ENCODE peak calls at places on chromosomes 7 and 10, in four cellular contexts. A, P, U and X are unnamed samples.

GRCh38 chr10:1019362-1019761 is 6.3 kb downstream of the IDI2 start:
- DNase-seq in P (no peak), A (no peak), U (no peak), X (no peak)

GRCh38 chr7:157577796-157578339 is 241.1 kb downstream of the DNAJB6 start:
- DNase-seq in P (no peak), A (no peak), U (no peak), X (no peak)

GRCh38 chr10:59651902-59652301 is 57.7 kb downstream of the SLC16A9 start:
- DNase-seq in P (no peak), U (no peak), A (no peak), X (no peak)

GRCh38 chr10:8044908-8045727 is 9.4 kb upstream of the GATA3 start:
- DNase-seq in A (no peak), P (no peak), U (no peak), X (no peak)

GRCh38 chr7:46969303-46970130 is 612.4 kb downstream of the TNS3 start:
- DNase-seq in P (no peak), A (no peak), U (peak), X (peak)

GRCh38 chr7:55532150-55532917 is 40.0 kb downstream of the VOPP1 start:
- DNase-seq in P (no peak), U (no peak), A (no peak), X (no peak)

GRCh38 chr7:115984105-115984504 is 46.5 kb downstream of the TFEC start:
- DNase-seq in A (no peak), P (no peak), U (peak), X (peak)

GRCh38 chr7:118060692-118061091 is 123.3 kb upstream of the LSM8 start:
- DNase-seq in U (no peak), A (no peak), P (no peak), X (no peak)

GRCh38 chr7:13627455-13627854 is 362.0 kb downstream of the ETV1 start:
- DNase-seq in A (no peak), U (no peak), P (no peak), X (no peak)

GRCh38 chr10:13656337-13657183 is 69.8 kb downstream of the PRPF18 start:
- DNase-seq in P (no peak), A (no peak), U (no peak), X (no peak)

GRCh38 chr10:99534939-99535763 is 2.4 kb downstream of the NKX2-3 start:
- DNase-seq in P (no peak), U (no peak), A (no peak), X (peak)

GRCh38 chr7:38428040-38428439 is 154.6 kb upstream of the TARP start:
- DNase-seq in A (no peak), U (peak), P (no peak), X (peak)

GRCh38 chr7:112744818-112745217 is 45.4 kb downstream of the TMEM168 start:
- DNase-seq in U (no peak), P (no peak), A (no peak), X (peak)

GRCh38 chr10:92387289-92387940 is 96.4 kb downstream of the MARCHF5 start:
- DNase-seq in U (peak), A (no peak), P (no peak), X (peak)

GRCh38 chr7:46291601-46292150 is 370.6 kb upstream of the IGFBP3 start:
- DNase-seq in A (no peak), P (no peak), U (peak), X (peak)

GRCh38 chr7:99083068-99083651 is 60.7 kb downstream of the SMURF1 start:
- DNase-seq in A (no peak), P (no peak), U (peak), X (peak)

GRCh38 chr7:30840176-30841024 is 69.2 kb downstream of the MINDY4 start:
- DNase-seq in A (no peak), P (no peak), U (no peak), X (no peak)

GRCh38 chr10:22253578-22253882 is 35.7 kb upstream of the EBLN1 start:
- DNase-seq in P (peak), U (no peak), A (no peak), X (no peak)

GRCh38 chr7:20199015-20199737 is 18.0 kb downstream of the MACC1 start:
- DNase-seq in A (no peak), U (peak), P (peak), X (peak)

DNA sequence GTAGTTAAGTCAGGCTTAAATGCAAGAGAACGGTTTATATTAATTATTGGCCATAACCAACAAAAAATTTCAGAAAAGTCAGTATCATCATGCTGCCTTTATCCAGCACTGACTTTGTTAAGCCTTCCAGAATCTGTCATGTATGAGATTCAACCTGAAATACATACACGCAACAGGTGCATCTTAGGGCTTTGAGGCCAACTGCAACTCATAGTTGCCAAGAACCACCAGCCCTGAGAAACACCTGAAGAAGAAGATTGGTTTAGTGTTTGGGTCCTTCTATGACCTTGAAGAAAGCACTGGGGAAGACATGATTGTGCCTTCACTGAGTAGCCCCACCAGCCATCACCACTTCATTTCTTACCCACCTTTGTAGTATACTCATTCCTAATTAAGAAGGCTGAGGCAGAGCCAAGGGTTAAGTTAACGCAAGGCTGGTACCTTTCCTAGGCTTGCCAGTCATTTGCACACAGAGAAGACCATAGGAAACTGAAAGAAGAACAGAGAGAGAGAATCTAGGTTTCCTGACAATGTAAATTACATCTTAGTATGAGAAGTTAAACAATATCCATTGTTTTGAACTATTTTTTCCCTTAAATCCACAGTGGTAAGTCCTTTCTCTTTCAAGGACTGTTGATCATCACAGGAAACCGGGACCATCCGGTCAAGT is 200.1 kb upstream of the PRKCQ start:
- DNase-seq in U (no peak), A (no peak), P (no peak), X (no peak)
- H3K4me3 ChIP-seq in U (no peak), A (no peak), P (no peak), X (no peak)

GRCh38 chr10:23438547-23439451 is at the start of gene OTUD1:
- DNase-seq in U (peak), A (peak), P (peak), X (peak)
- TF ChIP-seq CTCF in U (peak), A (peak), P (no peak), X (no peak)

GRCh38 chr10:114077815-114078219 is 34.2 kb downstream of the ADRB1 start:
- DNase-seq in A (no peak), P (no peak), U (no peak), X (no peak)
- H3K4me3 ChIP-seq in A (no peak), P (no peak), U (no peak), X (no peak)

GRCh38 chr7:50792342-50793114 is 9.8 kb upstream of the GRB10 start:
- DNase-seq in U (peak), P (peak), A (no peak), X (peak)
- TF ChIP-seq CTCF in U (no peak), P (no peak), A (no peak), X (no peak)

GRCh38 chr10:100747826-100748231 is 2.4 kb downstream of the PAX2 start:
- DNase-seq in A (no peak), U (no peak), P (no peak), X (no peak)
- H3K4me3 ChIP-seq in A (peak), U (no peak), P (peak), X (no peak)

DNA sequence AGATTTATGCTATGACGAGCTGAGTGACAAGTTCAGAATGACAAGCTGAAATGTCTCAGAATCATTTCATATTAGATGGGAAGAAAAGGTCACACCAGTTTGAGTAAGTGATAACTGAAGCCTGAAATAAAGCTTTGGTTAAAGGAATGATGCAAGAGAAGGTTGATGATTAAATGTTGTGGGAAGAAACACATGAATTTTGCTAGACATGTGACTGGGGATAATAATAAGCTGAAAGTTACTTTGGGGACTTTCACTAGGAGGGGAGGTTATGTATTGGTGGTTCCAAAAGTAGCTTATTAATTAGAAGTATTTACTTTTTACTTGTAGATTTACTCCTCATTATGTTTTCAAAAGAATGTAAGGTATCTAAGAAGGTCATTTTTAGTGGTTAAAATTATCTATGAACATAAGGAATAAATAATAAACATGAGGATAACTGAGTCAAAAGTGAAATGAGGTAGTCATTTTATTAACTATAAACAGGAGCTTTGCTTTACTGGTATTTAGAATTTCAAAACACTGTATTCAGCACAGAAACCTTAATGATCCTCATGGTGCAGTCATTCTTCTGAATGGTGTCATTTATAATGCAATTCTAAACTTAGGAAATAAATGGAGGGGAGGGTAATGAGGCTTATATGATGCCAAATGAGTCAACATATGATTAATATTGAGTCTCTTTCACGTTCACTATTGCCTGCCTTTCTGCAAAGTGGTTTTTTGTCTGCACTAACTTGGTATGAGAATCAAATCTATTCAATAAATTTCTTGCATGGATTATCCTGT is 63.6 kb downstream of the PRKG1 start:
- DNase-seq in U (peak), A (no peak), P (no peak), X (peak)
- TF ChIP-seq CTCF in U (no peak), A (no peak), P (no peak), X (no peak)

DNA sequence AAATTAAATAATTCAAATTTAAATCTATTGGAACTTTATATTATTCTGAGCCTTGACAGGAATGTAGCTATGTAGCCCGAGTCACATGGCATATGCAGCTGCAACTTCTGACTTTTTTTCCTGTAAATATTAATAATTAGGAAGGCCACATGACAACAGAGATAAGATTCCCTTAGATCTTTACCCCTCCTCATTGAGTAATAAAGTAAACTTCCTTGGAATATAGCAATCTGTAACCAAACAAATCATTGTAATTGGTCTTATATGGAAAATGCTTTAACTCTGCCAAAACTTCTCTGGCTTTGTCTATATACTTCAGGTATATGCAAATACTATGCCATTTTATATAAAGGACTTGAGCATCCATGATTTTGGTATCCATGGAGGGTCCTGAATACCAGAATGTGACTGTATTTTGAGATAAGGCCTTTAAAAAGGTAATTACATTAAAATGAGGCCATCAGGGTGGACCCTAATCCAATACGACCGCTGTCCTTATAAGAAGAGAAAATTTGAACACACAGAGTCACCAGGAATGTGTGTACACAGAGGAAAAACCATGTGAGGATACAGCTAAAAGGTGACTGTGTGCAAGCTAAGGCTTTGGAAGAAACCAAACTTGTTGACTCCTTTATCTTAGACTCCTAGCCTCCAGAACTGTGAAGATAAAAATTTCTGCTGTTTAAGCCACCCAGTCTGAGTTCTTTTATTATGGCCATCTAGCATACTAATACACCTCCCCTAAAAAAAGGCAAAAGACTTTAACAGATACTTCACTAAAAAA is 222.0 kb downstream of the CTNNA3 start:
- DNase-seq in U (no peak), P (no peak), A (no peak), X (no peak)
- H3K4me3 ChIP-seq in U (no peak), P (no peak), A (no peak), X (no peak)

GRCh38 chr7:73623798-73624668 is at the start of gene MLXIPL:
- DNase-seq in P (peak), U (no peak), A (no peak), X (peak)

GRCh38 chr7:73628504-73628903 is 4.2 kb upstream of the MLXIPL start:
- DNase-seq in U (no peak), P (no peak), A (no peak), X (no peak)

GRCh38 chr7:73624669-73625001 is 313 bp upstream of the MLXIPL start:
- DNase-seq in U (no peak), P (no peak), A (no peak), X (no peak)

GRCh38 chr7:73625276-73625675 is 954 bp upstream of the MLXIPL start:
- DNase-seq in A (no peak), U (no peak), P (no peak), X (no peak)

GRCh38 chr7:73626814-73627213 is 2.5 kb upstream of the MLXIPL start:
- DNase-seq in U (peak), P (no peak), A (no peak), X (peak)
- TF ChIP-seq CTCF in U (peak), P (no peak), A (no peak), X (peak)